ENCODE peak calls at places on chromosome 17, in five cellular contexts. R is ELF-1, H is SHP77, Q is DMS 273 treated with DMSO at 0.1 percent for 48 hours, V is stomach. N is an unnamed sample.

GRCh38 chr17:42774066-42774750 is 959 bp downstream of the VPS25 start:
- DNase-seq in R (no peak), H (no peak), Q (no peak), V (no peak), N (no peak)

GRCh38 chr17:35245196-35245486 is 2.3 kb downstream of the SLFN5 start:
- DNase-seq in R (no peak), H (no peak), Q (no peak), V (no peak), N (no peak)

GRCh38 chr17:74288785-74289184 is 14.8 kb downstream of the DNAI2 start:
- DNase-seq in R (no peak), H (no peak), Q (no peak), V (no peak), N (no peak)

GRCh38 chr17:40561871-40562611 is 3.2 kb downstream of the CCR7 start:
- DNase-seq in R (no peak), H (no peak), Q (no peak), V (peak), N (no peak)

GRCh38 chr17:56939869-56940484 is 20.9 kb downstream of the COIL start:
- DNase-seq in R (peak), H (peak), Q (peak), V (no peak), N (no peak)

GRCh38 chr17:11671151-11671550 is 72.9 kb downstream of the DNAH9 start:
- DNase-seq in R (no peak), H (no peak), Q (no peak), V (no peak), N (no peak)

GRCh38 chr17:61659437-61659836 is 68.4 kb upstream of the NACA2 start:
- DNase-seq in R (no peak), H (no peak), Q (no peak), V (no peak), N (no peak)

GRCh38 chr17:16945513-16946201 is 26.3 kb downstream of the TNFRSF13B start:
- DNase-seq in R (peak), H (peak), Q (no peak), V (peak), N (no peak)

GRCh38 chr17:81342700-81343070 is 47.6 kb upstream of the SLC38A10 start:
- DNase-seq in R (no peak), H (no peak), Q (no peak), V (no peak), N (no peak)

GRCh38 chr17:3534881-3535252 is 22.7 kb downstream of the TRPV3 start:
- DNase-seq in R (peak), H (no peak), Q (no peak), V (no peak), N (no peak)

GRCh38 chr17:63700528-63701441 is 860 bp upstream of the LIMD2 start:
- DNase-seq in R (peak), H (no peak), Q (no peak), V (peak), N (no peak)

GRCh38 chr17:44830359-44831269 is 527 bp upstream of the GJC1 start:
- DNase-seq in R (peak), H (no peak), Q (no peak), V (no peak), N (no peak)

GRCh38 chr17:28508325-28508724 is 2.2 kb downstream of the FOXN1 start:
- DNase-seq in R (no peak), H (no peak), Q (no peak), V (no peak), N (no peak)

GRCh38 chr17:55743103-55743679 is 7.7 kb upstream of the PCTP start:
- DNase-seq in R (no peak), H (no peak), Q (no peak), V (peak), N (peak)

GRCh38 chr17:31807846-31808245 is 51.2 kb downstream of the COPRS start:
- DNase-seq in R (no peak), H (no peak), Q (no peak), V (no peak), N (no peak)

GRCh38 chr17:66422181-66422580 is 119.8 kb downstream of the PRKCA start:
- DNase-seq in R (no peak), H (no peak), Q (no peak), V (no peak), N (no peak)

N was measured in LNCaP clone FGC.